ENCODE peak calls at places on chromosomes 12 and 14, in nine cellular contexts. P is dorsolateral prefrontal cortex; B is activated CD4-positive, alpha-beta T cell treated with anti-CD3 and anti-CD28 coated beads, Interleukin-2, amount 50 U/mL, for 1 hour; K is Kasumi-1; R is central memory CD4-positive, alpha-beta T cell; A is BE2C; X is CD8-positive, alpha-beta T cell; H is amniotic epithelial cell; Q is Calu3. S is an unnamed sample.

GRCh38 chr14:59004012-59004411 is 184.5 kb upstream of the DAAM1 start:
- DNase-seq in H (peak), X (no peak), P (no peak), B (no peak), Q (no peak), A (no peak), K (no peak), R (no peak), S (no peak)

GRCh38 chr14:104303705-104304425 is 165.5 kb downstream of the KIF26A start:
- DNase-seq in H (no peak), P (no peak), X (no peak), R (no peak), B (no peak), K (no peak), Q (no peak), A (no peak), S (no peak)

GRCh38 chr12:27966870-27967269 is 5.7 kb downstream of the PTHLH start:
- DNase-seq in Q (peak), P (no peak), R (no peak), A (no peak), B (no peak), H (peak), K (no peak), X (no peak), S (no peak)

GRCh38 chr14:44657688-44658388 is 150.8 kb upstream of the FSCB start:
- DNase-seq in R (no peak), X (no peak), A (no peak), P (no peak), Q (no peak), K (peak), H (peak), B (no peak), S (peak)

GRCh38 chr12:87509233-87509820 is 519.9 kb downstream of the C12orf50 start:
- DNase-seq in Q (peak), P (no peak), B (no peak), X (no peak), R (no peak), K (peak), A (no peak), H (peak), S (peak)

GRCh38 chr12:74896186-74896585 is 313.5 kb downstream of the KCNC2 start:
- DNase-seq in R (no peak), K (no peak), A (no peak), Q (no peak), X (no peak), H (peak), B (no peak), P (no peak), S (no peak)

GRCh38 chr14:104798300-104799238 is 2.3 kb upstream of the ZBTB42 start:
- DNase-seq in B (no peak), X (no peak), A (no peak), Q (no peak), H (no peak), R (no peak), K (no peak), P (no peak), S (no peak)

GRCh38 chr12:13238204-13238603 is 41.7 kb downstream of the EMP1 start:
- DNase-seq in P (no peak), R (no peak), A (no peak), X (no peak), K (no peak), Q (no peak), B (no peak), H (no peak), S (no peak)

GRCh38 chr12:75177997-75178396 is 31.6 kb downstream of the KCNC2 start:
- DNase-seq in A (no peak), Q (peak), H (peak), B (no peak), K (no peak), X (no peak), R (no peak), P (no peak), S (no peak)

GRCh38 chr12:104603545-104603973 is 146.8 kb downstream of the CHST11 start:
- DNase-seq in K (no peak), Q (no peak), X (no peak), B (no peak), A (no peak), R (no peak), P (no peak), H (peak), S (no peak)

GRCh38 chr12:115172521-115172920 is 488.5 kb upstream of the TBX3 start:
- DNase-seq in Q (no peak), R (no peak), P (no peak), X (no peak), K (no peak), A (no peak), B (no peak), H (no peak), S (no peak)